ENCODE peak calls at places on chromosome 18, in six cellular contexts. Q, T, F, V, S and L are unnamed samples.

GRCh38 chr18:10064267-10064666 is 150.5 kb downstream of the VAPA start:
- DNase-seq in V (no peak), Q (no peak), S (no peak), F (no peak), T (no peak), L (no peak)

GRCh38 chr18:37742436-37742835 is 176.8 kb upstream of the CELF4 start:
- DNase-seq in F (no peak), T (no peak), S (peak), Q (no peak), V (no peak), L (no peak)

GRCh38 chr18:62574776-62575175 is 52.0 kb downstream of the ZCCHC2 start:
- DNase-seq in T (no peak), V (no peak), Q (no peak), F (no peak), S (no peak), L (no peak)

GRCh38 chr18:13375302-13376255 is 157.0 kb downstream of the LDLRAD4 start:
- DNase-seq in F (no peak), S (no peak), Q (peak), V (peak), T (peak), L (peak)

GRCh38 chr18:43789234-43790000 is 512.1 kb upstream of the SYT4 start:
- DNase-seq in Q (no peak), F (peak), T (no peak), S (no peak), V (no peak), L (peak)

GRCh38 chr18:66432636-66433035 is 171.3 kb downstream of the CDH19 start:
- DNase-seq in T (no peak), V (no peak), F (no peak), Q (no peak), S (no peak), L (no peak)

GRCh38 chr18:55322176-55322735 is 265.7 kb downstream of the TCF4 start:
- DNase-seq in S (peak), V (no peak), F (peak), T (peak), Q (no peak), L (peak)

GRCh38 chr18:23970161-23971153 is 44.1 kb upstream of the TTC39C start:
- DNase-seq in Q (peak), S (no peak), V (no peak), T (no peak), F (no peak), L (no peak)

GRCh38 chr18:45874501-45875184 is 49.2 kb downstream of the SIGLEC15 start:
- DNase-seq in T (peak), F (no peak), V (no peak), Q (peak), S (no peak), L (no peak)

GRCh38 chr18:63578357-63578958 is 8.7 kb upstream of the SERPINB13 start:
- DNase-seq in V (peak), T (peak), Q (peak), F (peak), S (peak), L (peak)

GRCh38 chr18:45871655-45872054 is 46.2 kb downstream of the SIGLEC15 start:
- DNase-seq in V (no peak), S (no peak), Q (no peak), F (no peak), T (no peak), L (no peak)

GRCh38 chr18:58682429-58683069 is 11.3 kb downstream of the MALT1 start:
- DNase-seq in S (peak), T (no peak), V (peak), F (no peak), Q (no peak), L (no peak)

GRCh38 chr18:33924576-33924975 is 300.1 kb downstream of the NOL4 start:
- DNase-seq in S (no peak), T (no peak), Q (no peak), V (no peak), F (no peak), L (peak)